ENCODE peak calls at places on chromosomes 1 and 21, in six cellular contexts. A, M, K, Z, O and Y are unnamed samples.

GRCh38 chr1:244970236-244970652 is 105.9 kb upstream of the HNRNPU start:
- DNase-seq in K (peak; percentile 78), Z (peak; percentile 74), M (peak; percentile 61), A (peak; percentile 81), O (peak; percentile 74), Y (peak; percentile 89)

GRCh38 chr1:201653883-201654282 is 115.0 kb downstream of the NAV1 start:
- DNase-seq in M (no peak), K (no peak), Z (no peak), A (no peak), O (no peak), Y (no peak)

GRCh38 chr1:244639561-244639960 is 13.4 kb upstream of the DESI2 start:
- DNase-seq in O (no peak), Z (no peak), A (no peak), M (no peak), K (no peak), Y (no peak)

GRCh38 chr21:31103571-31104265 is 65.4 kb upstream of the KRTAP19-8 start:
- DNase-seq in O (no peak), Z (no peak), A (no peak), K (no peak), M (no peak), Y (no peak)

GRCh38 chr1:31669786-31670582 is 25.3 kb upstream of the PEF1 start:
- DNase-seq in M (no peak), A (no peak), K (peak; percentile 29), Z (peak; percentile 62), O (peak; percentile 83), Y (no peak)

GRCh38 chr21:41877901-41878830 is 978 bp downstream of the PRDM15 start:
- DNase-seq in K (peak; percentile 65), Z (peak; percentile 60), O (no peak), M (peak; percentile 50), A (peak; percentile 69), Y (peak; percentile 48)

GRCh38 chr21:27291006-27291405 is 324.1 kb upstream of the ADAMTS5 start:
- DNase-seq in M (no peak), A (no peak), K (peak; percentile 27), O (no peak), Z (no peak), Y (no peak)

GRCh38 chr1:216640100-216640499 is 83.1 kb downstream of the ESRRG start:
- DNase-seq in K (no peak), A (no peak), M (no peak), Z (no peak), O (no peak), Y (no peak)

DNA sequence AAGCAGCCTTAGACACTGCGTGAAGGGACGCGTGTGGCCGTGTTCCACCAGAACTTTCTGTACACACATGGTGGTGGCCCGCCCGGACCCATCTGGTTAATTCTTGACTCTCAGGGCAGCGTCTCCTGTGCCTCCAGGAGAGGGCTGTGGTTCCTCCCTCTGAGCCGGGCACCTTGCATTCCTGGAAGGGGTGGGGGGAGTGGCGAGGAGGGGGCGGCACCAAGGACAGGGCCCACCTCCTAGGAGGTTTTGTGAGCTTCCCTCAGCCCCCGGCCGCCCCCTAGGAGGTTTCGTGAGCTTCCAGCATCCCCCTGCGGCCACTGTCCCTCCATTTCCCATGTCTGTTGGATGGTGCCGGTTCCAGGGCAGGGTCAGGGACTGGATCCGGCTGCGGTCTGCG is 28.9 kb downstream of the FAAP20 start:
- DNase-seq in K (no peak), M (no peak), O (no peak), A (no peak), Z (no peak), Y (no peak)
- TF ChIP-seq CTCF in K (no peak), M (no peak), O (no peak), A (no peak), Z (no peak), Y (no peak)

GRCh38 chr1:17883662-17884395 is 128.7 kb downstream of the ACTL8 start:
- DNase-seq in K (no peak), O (no peak), A (no peak), Z (no peak), M (no peak), Y (no peak)

GRCh38 chr1:17878837-17879236 is 123.7 kb downstream of the ACTL8 start:
- DNase-seq in Z (peak; percentile 31), K (peak; percentile 86), M (peak; percentile 82), O (no peak), A (no peak), Y (no peak)

GRCh38 chr1:17880429-17880828 is 125.3 kb downstream of the ACTL8 start:
- DNase-seq in K (no peak), Z (no peak), A (no peak), O (no peak), M (no peak), Y (no peak)

GRCh38 chr1:17883136-17883535 is 128.0 kb downstream of the ACTL8 start:
- DNase-seq in A (no peak), K (no peak), M (no peak), Z (no peak), O (no peak), Y (no peak)

GRCh38 chr1:17881761-17882160 is 126.6 kb downstream of the ACTL8 start:
- DNase-seq in A (no peak), K (no peak), Z (no peak), O (no peak), M (peak; percentile 12), Y (no peak)
- TF ChIP-seq CTCF in A (no peak), K (peak; percentile 21), Z (no peak), O (peak; percentile 21), M (peak; percentile 27), Y (no peak)

GRCh38 chr21:32993894-32994293 is 31.8 kb upstream of the OLIG2 start:
- DNase-seq in Z (no peak), A (no peak), O (no peak), M (no peak), K (no peak), Y (no peak)

GRCh38 chr21:32990666-32991065 is 35.1 kb upstream of the OLIG2 start:
- DNase-seq in Z (no peak), A (no peak), K (no peak), M (no peak), O (no peak), Y (no peak)

GRCh38 chr21:32991299-32991850 is 34.4 kb upstream of the OLIG2 start:
- DNase-seq in M (no peak), K (no peak), O (no peak), A (no peak), Z (no peak), Y (no peak)

DNA sequence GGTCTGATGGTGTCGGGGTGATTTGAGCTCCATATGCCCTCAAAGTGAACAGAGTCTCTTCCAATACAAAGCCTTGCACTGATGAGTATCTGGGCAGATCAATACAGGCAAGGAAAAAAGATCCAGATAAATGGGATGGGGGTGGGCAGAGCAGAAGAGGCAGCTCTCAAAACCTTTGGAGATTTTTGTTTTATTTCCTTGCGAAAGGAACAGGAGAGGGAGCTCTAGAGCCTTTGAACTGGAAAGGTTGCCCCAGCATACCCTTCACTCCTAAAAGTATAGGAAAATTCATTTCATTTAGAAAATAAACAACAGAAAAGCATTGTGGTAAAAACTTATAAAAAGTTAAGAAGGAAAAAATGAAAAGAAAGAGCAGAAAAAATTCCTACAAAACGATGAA is 31.4 kb upstream of the OLIG2 start:
- DNase-seq in Z (peak; percentile 50), O (no peak), A (no peak), K (peak; percentile 26), M (peak; percentile 21), Y (peak; percentile 5)
- TF ChIP-seq CTCF in Z (peak; percentile 62), O (peak; percentile 31), A (no peak), K (peak; percentile 64), M (peak; percentile 73), Y (peak; percentile 22)

DNA sequence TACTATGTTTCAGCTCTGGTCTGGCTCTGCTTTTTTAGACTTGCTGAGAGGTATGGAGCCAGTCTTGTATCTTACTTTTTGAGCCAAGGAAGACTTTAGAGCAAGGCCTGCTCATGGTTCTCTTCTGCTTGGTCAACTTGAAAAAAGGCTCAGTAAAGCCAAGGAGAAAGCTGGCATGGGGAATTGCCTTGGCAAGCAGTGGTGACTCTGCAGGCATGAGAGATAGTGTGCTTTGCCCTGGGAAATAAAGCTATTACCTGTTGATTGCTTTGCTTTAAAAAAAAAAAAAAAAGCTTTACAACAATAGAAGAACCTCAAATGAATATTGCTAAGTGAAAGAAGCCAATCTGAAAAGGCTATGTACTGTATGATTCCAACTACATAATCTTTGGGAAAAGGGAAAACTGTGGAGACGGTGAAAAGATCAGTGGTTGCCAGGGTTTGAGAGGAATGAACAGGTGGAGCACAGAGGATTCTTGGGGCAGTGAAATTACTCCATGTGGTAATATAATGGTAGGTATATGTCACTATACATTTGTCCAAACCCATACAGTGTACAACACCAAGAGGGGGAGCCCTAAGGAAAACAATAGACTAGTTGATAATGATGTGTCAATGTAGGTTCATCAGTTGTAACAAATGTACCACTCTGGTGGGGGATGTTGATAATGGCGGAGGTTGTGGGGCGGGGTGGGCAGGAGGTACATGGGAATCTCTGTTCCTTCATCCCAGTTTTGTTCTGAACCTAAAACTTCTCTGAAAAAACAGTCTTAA is 87.6 kb downstream of the HMCN1 start:
- DNase-seq in M (no peak), Z (no peak), A (no peak), K (no peak), O (no peak), Y (no peak)
- TF ChIP-seq CTCF in M (peak; percentile 48), Z (no peak), A (no peak), K (no peak), O (no peak), Y (no peak)

GRCh38 chr1:108561731-108562326 is 1.9 kb downstream of the EEIG2 start:
- DNase-seq in M (no peak), A (peak; percentile 79), O (peak; percentile 23), Z (peak; percentile 35), K (no peak), Y (peak; percentile 88)

GRCh38 chr1:108559215-108560142 is at the start of gene EEIG2:
- DNase-seq in O (peak; percentile 87), M (peak; percentile 76), Z (peak; percentile 89), K (peak; percentile 78), A (peak; percentile 95), Y (peak; percentile 93)

GRCh38 chr1:108561145-108561458 is 1.2 kb downstream of the EEIG2 start:
- DNase-seq in Z (no peak), K (no peak), M (no peak), O (no peak), A (no peak), Y (no peak)

GRCh38 chr1:108560143-108560429 is 186 bp downstream of the EEIG2 start:
- DNase-seq in A (no peak), M (no peak), O (no peak), Z (no peak), K (no peak), Y (no peak)

GRCh38 chr1:108560430-108561144 is 687 bp downstream of the EEIG2 start:
- DNase-seq in A (peak; percentile 77), O (peak; percentile 49), M (peak; percentile 53), K (peak; percentile 53), Z (peak; percentile 59), Y (peak; percentile 66)
- TF ChIP-seq CTCF in A (no peak), O (no peak), M (no peak), K (peak; percentile 33), Z (peak; percentile 16), Y (no peak)